ENCODE peak calls at places on chromosomes 6 and 20, in seven cellular contexts. One of them, this sample, is unnamed. For H3K27me3, the result is how much of the 10 kb centered on the place peaks cover.

GRCh38 chr6:152329640-152330202 is 307.4 kb downstream of the SYNE1 start:
- DNase-seq in brain microvascular endothelial cell: no peak
- DNase-seq in esophagus squamous epithelium: no peak
- DNase-seq in thoracic aorta: no peak
- DNase-seq in vagina: no peak
- DNase-seq in testis: no peak
- DNase-seq in CD8-positive, alpha-beta T cell: no peak
- DNase-seq in this sample: no peak

GRCh38 chr6:161476711-161477110 is 202.8 kb upstream of the AGPAT4 start:
- DNase-seq in brain microvascular endothelial cell: no peak
- DNase-seq in thoracic aorta: no peak
- DNase-seq in esophagus squamous epithelium: no peak
- DNase-seq in CD8-positive, alpha-beta T cell: no peak
- DNase-seq in vagina: no peak
- DNase-seq in testis: no peak
- DNase-seq in this sample: no peak

GRCh38 chr6:108175592-108176279 is 9.9 kb downstream of the NR2E1 start:
- DNase-seq in testis: no peak
- DNase-seq in vagina: no peak
- DNase-seq in brain microvascular endothelial cell: no peak
- DNase-seq in thoracic aorta: no peak
- DNase-seq in CD8-positive, alpha-beta T cell: no peak
- DNase-seq in esophagus squamous epithelium: no peak
- DNase-seq in this sample: no peak

GRCh38 chr20:22232923-22233322 is 351.4 kb downstream of the FOXA2 start:
- DNase-seq in esophagus squamous epithelium: no peak
- DNase-seq in CD8-positive, alpha-beta T cell: no peak
- DNase-seq in vagina: no peak
- DNase-seq in brain microvascular endothelial cell: no peak
- DNase-seq in testis: no peak
- DNase-seq in thoracic aorta: no peak
- DNase-seq in this sample: no peak

GRCh38 chr6:89352329-89353117 is at the start of gene UBE2J1:
- DNase-seq in testis: peak
- DNase-seq in thoracic aorta: peak
- DNase-seq in brain microvascular endothelial cell: peak
- DNase-seq in CD8-positive, alpha-beta T cell: peak
- DNase-seq in vagina: peak
- DNase-seq in esophagus squamous epithelium: peak
- DNase-seq in this sample: peak

GRCh38 chr6:139514819-139515218 is 140.4 kb upstream of the CITED2 start:
- DNase-seq in thoracic aorta: no peak
- DNase-seq in brain microvascular endothelial cell: no peak
- DNase-seq in testis: no peak
- DNase-seq in CD8-positive, alpha-beta T cell: no peak
- DNase-seq in vagina: no peak
- DNase-seq in esophagus squamous epithelium: no peak
- DNase-seq in this sample: no peak

GRCh38 chr6:156791261-156791850 is 14.2 kb downstream of the ARID1B start:
- DNase-seq in vagina: no peak
- DNase-seq in esophagus squamous epithelium: no peak
- DNase-seq in CD8-positive, alpha-beta T cell: peak
- DNase-seq in brain microvascular endothelial cell: peak
- DNase-seq in thoracic aorta: no peak
- DNase-seq in testis: no peak
- DNase-seq in this sample: no peak

GRCh38 chr6:36633915-36634314 is 39.8 kb downstream of the SRSF3 start:
- DNase-seq in thoracic aorta: no peak
- DNase-seq in esophagus squamous epithelium: no peak
- DNase-seq in CD8-positive, alpha-beta T cell: no peak
- DNase-seq in brain microvascular endothelial cell: peak
- DNase-seq in vagina: no peak
- DNase-seq in testis: peak
- DNase-seq in this sample: no peak

GRCh38 chr20:40744494-40745175 is 55.6 kb upstream of the MAFB start:
- DNase-seq in vagina: no peak
- DNase-seq in testis: no peak
- DNase-seq in thoracic aorta: no peak
- DNase-seq in esophagus squamous epithelium: no peak
- DNase-seq in CD8-positive, alpha-beta T cell: no peak
- DNase-seq in brain microvascular endothelial cell: no peak
- DNase-seq in this sample: no peak

GRCh38 chr6:40425192-40425919 is 161.8 kb downstream of the LRFN2 start:
- DNase-seq in vagina: no peak
- DNase-seq in CD8-positive, alpha-beta T cell: no peak
- DNase-seq in brain microvascular endothelial cell: no peak
- DNase-seq in esophagus squamous epithelium: no peak
- DNase-seq in thoracic aorta: no peak
- DNase-seq in testis: no peak
- DNase-seq in this sample: no peak

GRCh38 chr6:53112404-53112803 is 36.2 kb downstream of the GCM1 start:
- DNase-seq in brain microvascular endothelial cell: no peak
- DNase-seq in esophagus squamous epithelium: no peak
- DNase-seq in CD8-positive, alpha-beta T cell: no peak
- DNase-seq in thoracic aorta: no peak
- DNase-seq in vagina: no peak
- DNase-seq in testis: no peak
- DNase-seq in this sample: peak

GRCh38 chr6:48429021-48429420 is 318.0 kb upstream of the PTCHD4 start:
- DNase-seq in thoracic aorta: no peak
- DNase-seq in vagina: no peak
- DNase-seq in brain microvascular endothelial cell: no peak
- DNase-seq in CD8-positive, alpha-beta T cell: no peak
- DNase-seq in testis: no peak
- DNase-seq in esophagus squamous epithelium: no peak
- DNase-seq in this sample: no peak

GRCh38 chr6:166954118-166954713 is 2.1 kb downstream of the RNASET2 start:
- DNase-seq in CD8-positive, alpha-beta T cell: no peak
- DNase-seq in testis: no peak
- DNase-seq in brain microvascular endothelial cell: no peak
- DNase-seq in esophagus squamous epithelium: no peak
- DNase-seq in vagina: no peak
- DNase-seq in thoracic aorta: no peak
- DNase-seq in this sample: no peak

GRCh38 chr6:100468013-100468622 is 3.4 kb upstream of the SIM1 start:
- DNase-seq in esophagus squamous epithelium: no peak
- DNase-seq in thoracic aorta: no peak
- DNase-seq in vagina: no peak
- DNase-seq in CD8-positive, alpha-beta T cell: no peak
- DNase-seq in testis: no peak
- DNase-seq in brain microvascular endothelial cell: no peak
- DNase-seq in this sample: no peak

GRCh38 chr6:100467144-100468012 is 2.7 kb upstream of the SIM1 start:
- DNase-seq in brain microvascular endothelial cell: no peak
- DNase-seq in vagina: peak
- DNase-seq in esophagus squamous epithelium: no peak
- DNase-seq in thoracic aorta: no peak
- DNase-seq in testis: no peak
- DNase-seq in CD8-positive, alpha-beta T cell: no peak
- DNase-seq in this sample: no peak

GRCh38 chr6:100466410-100467143 is 1.9 kb upstream of the SIM1 start:
- DNase-seq in testis: no peak
- DNase-seq in esophagus squamous epithelium: no peak
- DNase-seq in CD8-positive, alpha-beta T cell: no peak
- DNase-seq in thoracic aorta: no peak
- DNase-seq in brain microvascular endothelial cell: no peak
- DNase-seq in vagina: peak
- DNase-seq in this sample: no peak

GRCh38 chr6:100470721-100471120 is 6.0 kb upstream of the SIM1 start:
- DNase-seq in vagina: peak
- DNase-seq in thoracic aorta: no peak
- DNase-seq in testis: no peak
- DNase-seq in CD8-positive, alpha-beta T cell: no peak
- DNase-seq in brain microvascular endothelial cell: no peak
- DNase-seq in esophagus squamous epithelium: no peak
- DNase-seq in this sample: no peak

DNA sequence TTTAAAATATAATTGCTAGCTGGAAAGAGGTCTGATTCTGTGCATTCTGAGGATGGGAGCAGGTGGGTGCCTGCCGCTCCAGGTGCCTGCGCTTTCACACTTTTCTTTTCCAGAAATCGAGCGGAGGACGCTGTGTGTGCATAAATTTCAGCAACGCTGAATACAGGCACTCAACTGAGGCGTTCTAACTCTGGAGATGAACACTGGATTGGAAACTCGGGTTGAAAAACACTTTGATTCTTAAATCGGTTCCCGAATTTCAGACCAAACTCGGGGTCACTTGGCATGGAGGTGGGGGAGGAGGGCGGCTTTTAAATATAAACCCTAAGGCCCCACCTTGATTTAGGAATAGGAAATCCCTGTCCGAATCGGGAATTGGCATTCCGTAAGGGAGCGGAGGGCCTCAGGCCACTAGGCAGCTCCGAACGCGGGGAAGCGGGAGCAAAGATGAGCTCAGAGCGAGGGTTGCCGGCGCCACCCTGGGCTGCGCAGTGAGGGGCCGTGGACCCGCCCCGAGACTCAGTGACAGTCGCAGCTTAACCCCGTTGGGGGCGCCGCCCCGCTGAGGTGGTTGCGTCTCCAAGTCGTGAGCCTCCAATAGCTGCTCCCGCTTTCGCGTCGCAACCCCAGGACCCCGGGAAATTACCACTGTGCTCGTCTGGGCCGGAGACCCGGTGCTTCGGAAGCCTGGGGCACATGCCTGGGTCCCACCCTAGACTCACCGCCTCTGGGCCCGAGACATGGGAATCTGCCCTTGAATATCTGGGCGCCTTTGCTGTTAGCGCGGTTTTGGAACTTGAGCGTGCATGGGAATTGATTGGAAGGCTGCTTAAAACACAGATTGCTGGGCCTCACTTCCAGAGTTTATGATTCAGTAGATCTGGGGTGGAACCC is 4.5 kb upstream of the SIM1 start:
- DNase-seq in thoracic aorta: no peak
- DNase-seq in testis: no peak
- DNase-seq in brain microvascular endothelial cell: no peak
- DNase-seq in vagina: peak
- DNase-seq in esophagus squamous epithelium: no peak
- DNase-seq in CD8-positive, alpha-beta T cell: no peak
- DNase-seq in this sample: no peak
- H3K27me3 ChIP-seq in thoracic aorta: under half
- H3K27me3 ChIP-seq in testis: under half
- H3K27me3 ChIP-seq in brain microvascular endothelial cell: half or more
- H3K27me3 ChIP-seq in vagina: under half
- H3K27me3 ChIP-seq in esophagus squamous epithelium: under half
- H3K27me3 ChIP-seq in CD8-positive, alpha-beta T cell: under half
- H3K27me3 ChIP-seq in this sample: under half

GRCh38 chr20:58636396-58636982 is 14.6 kb upstream of the STX16 start:
- DNase-seq in esophagus squamous epithelium: no peak
- DNase-seq in thoracic aorta: no peak
- DNase-seq in brain microvascular endothelial cell: no peak
- DNase-seq in testis: no peak
- DNase-seq in CD8-positive, alpha-beta T cell: no peak
- DNase-seq in vagina: no peak
- DNase-seq in this sample: no peak

GRCh38 chr20:58638467-58639181 is 12.5 kb upstream of the STX16 start:
- DNase-seq in CD8-positive, alpha-beta T cell: no peak
- DNase-seq in esophagus squamous epithelium: no peak
- DNase-seq in thoracic aorta: no peak
- DNase-seq in vagina: no peak
- DNase-seq in testis: no peak
- DNase-seq in brain microvascular endothelial cell: no peak
- DNase-seq in this sample: no peak

GRCh38 chr20:58637466-58638198 is 13.5 kb upstream of the STX16 start:
- DNase-seq in thoracic aorta: no peak
- DNase-seq in CD8-positive, alpha-beta T cell: no peak
- DNase-seq in brain microvascular endothelial cell: no peak
- DNase-seq in esophagus squamous epithelium: no peak
- DNase-seq in vagina: no peak
- DNase-seq in testis: no peak
- DNase-seq in this sample: no peak

GRCh38 chr20:58634818-58635665 is 16.0 kb upstream of the STX16 start:
- DNase-seq in CD8-positive, alpha-beta T cell: peak
- DNase-seq in vagina: no peak
- DNase-seq in testis: no peak
- DNase-seq in thoracic aorta: no peak
- DNase-seq in esophagus squamous epithelium: no peak
- DNase-seq in brain microvascular endothelial cell: no peak
- DNase-seq in this sample: no peak

GRCh38 chr20:58636983-58637421 is 14.1 kb upstream of the STX16 start:
- DNase-seq in testis: no peak
- DNase-seq in CD8-positive, alpha-beta T cell: no peak
- DNase-seq in brain microvascular endothelial cell: no peak
- DNase-seq in esophagus squamous epithelium: no peak
- DNase-seq in vagina: no peak
- DNase-seq in thoracic aorta: no peak
- DNase-seq in this sample: no peak
- TF ChIP-seq CTCF in testis: no peak
- TF ChIP-seq CTCF in CD8-positive, alpha-beta T cell: no peak
- TF ChIP-seq CTCF in brain microvascular endothelial cell: peak
- TF ChIP-seq CTCF in esophagus squamous epithelium: no peak
- TF ChIP-seq CTCF in vagina: no peak
- TF ChIP-seq CTCF in thoracic aorta: no peak
- TF ChIP-seq CTCF in this sample: no peak

DNA sequence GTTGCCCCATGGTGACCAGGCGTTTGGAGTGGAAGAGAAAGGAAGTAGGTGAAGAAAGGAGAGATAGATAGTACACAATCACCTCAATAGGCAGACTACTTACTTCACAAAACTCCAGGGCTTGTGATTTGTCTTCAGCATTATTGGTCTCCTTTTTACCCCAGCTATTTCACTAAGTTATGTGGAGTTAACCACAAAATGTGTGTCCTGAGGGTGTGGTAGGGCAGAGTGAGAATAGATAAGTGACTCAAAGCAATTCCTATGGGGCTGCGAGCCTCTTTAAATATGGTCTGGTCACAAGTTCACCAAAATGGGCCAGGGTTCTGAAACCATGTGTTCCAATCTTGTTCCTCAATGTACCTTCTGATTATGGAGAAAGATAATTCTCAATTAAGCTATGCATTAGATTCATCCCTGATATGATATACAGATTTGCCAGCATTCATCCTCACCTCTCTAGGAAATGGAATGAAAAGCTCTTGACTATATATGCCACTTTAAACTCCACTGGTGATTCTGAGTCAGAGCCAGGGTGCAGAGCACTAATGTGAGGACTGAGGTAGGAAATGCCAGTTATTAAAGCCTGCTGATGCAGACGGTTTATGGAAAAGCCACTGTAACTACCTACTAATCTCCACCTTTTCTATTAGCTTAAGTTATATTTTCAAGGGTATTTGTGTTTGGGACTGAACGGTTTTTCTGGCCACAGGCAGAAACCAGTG is 310.6 kb upstream of the MANEA start:
- DNase-seq in brain microvascular endothelial cell: no peak
- DNase-seq in esophagus squamous epithelium: no peak
- DNase-seq in vagina: no peak
- DNase-seq in CD8-positive, alpha-beta T cell: no peak
- DNase-seq in thoracic aorta: no peak
- DNase-seq in testis: no peak
- DNase-seq in this sample: no peak
- H3K27me3 ChIP-seq in brain microvascular endothelial cell: under half
- H3K27me3 ChIP-seq in esophagus squamous epithelium: under half
- H3K27me3 ChIP-seq in vagina: under half
- H3K27me3 ChIP-seq in CD8-positive, alpha-beta T cell: under half
- H3K27me3 ChIP-seq in thoracic aorta: under half
- H3K27me3 ChIP-seq in testis: under half
- H3K27me3 ChIP-seq in this sample: under half

DNA sequence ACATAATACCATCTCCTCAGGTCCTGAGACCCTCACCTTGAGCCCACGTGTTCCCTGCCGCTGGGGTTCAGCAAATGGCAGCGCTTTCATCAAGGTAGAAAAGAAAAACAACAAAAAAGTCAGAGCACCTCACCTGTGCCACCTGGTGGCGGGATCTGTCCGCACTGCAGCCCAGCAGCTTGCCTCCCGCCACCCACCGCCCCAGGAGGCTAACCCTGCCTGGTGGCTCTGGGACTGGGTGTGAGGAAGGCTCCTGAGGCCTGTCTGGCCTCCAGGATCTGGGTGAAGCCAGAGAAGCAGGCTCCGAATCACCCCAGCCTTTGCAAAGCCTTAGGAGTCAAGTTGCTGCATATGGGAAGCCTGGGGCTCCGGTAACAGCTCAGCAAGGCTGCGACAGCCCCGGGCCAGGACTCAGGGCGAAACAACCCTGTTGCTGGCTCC is 270.8 kb downstream of the BMP7 start:
- DNase-seq in thoracic aorta: no peak
- DNase-seq in vagina: no peak
- DNase-seq in CD8-positive, alpha-beta T cell: no peak
- DNase-seq in esophagus squamous epithelium: no peak
- DNase-seq in brain microvascular endothelial cell: no peak
- DNase-seq in testis: no peak
- DNase-seq in this sample: no peak
- TF ChIP-seq CTCF in thoracic aorta: no peak
- TF ChIP-seq CTCF in vagina: peak
- TF ChIP-seq CTCF in CD8-positive, alpha-beta T cell: no peak
- TF ChIP-seq CTCF in esophagus squamous epithelium: peak
- TF ChIP-seq CTCF in brain microvascular endothelial cell: peak
- TF ChIP-seq CTCF in testis: no peak
- TF ChIP-seq CTCF in this sample: peak